ENCODE peak calls at places on chromosome 1, in five cellular contexts. One of them, this sample, is unnamed.

GRCh38 chr1:29279896-29280779 is 43.8 kb downstream of the PTPRU start:
- DNase-seq in stimulated activated naive B cell treated with anti-CD40 and anti-IgM and Interleukin-4, amounts not matched to agents 10 μg/mL and 1 μg/mL and 100 μg/mL, for 72 hours: no peak
- DNase-seq in RCC 7860: no peak
- DNase-seq in SK-MEL-5: no peak
- DNase-seq in activated naive CD4-positive, alpha-beta T cell treated with anti-CD3 and anti-CD28 coated beads, Interleukin-2, amount 50 U/mL, for 16 hours: no peak
- DNase-seq in this sample: no peak

GRCh38 chr1:115112496-115113375 is 23.4 kb upstream of the TSPAN2 start:
- DNase-seq in stimulated activated naive B cell treated with anti-CD40 and anti-IgM and Interleukin-4, amounts not matched to agents 10 μg/mL and 1 μg/mL and 100 μg/mL, for 72 hours: no peak
- DNase-seq in RCC 7860: peak; percentile 31
- DNase-seq in SK-MEL-5: peak; percentile 39
- DNase-seq in activated naive CD4-positive, alpha-beta T cell treated with anti-CD3 and anti-CD28 coated beads, Interleukin-2, amount 50 U/mL, for 16 hours: peak; percentile 36
- DNase-seq in this sample: peak; percentile 40

GRCh38 chr1:87045757-87046422 is 131.5 kb downstream of the HS2ST1 start:
- DNase-seq in RCC 7860: no peak
- DNase-seq in stimulated activated naive B cell treated with anti-CD40 and anti-IgM and Interleukin-4, amounts not matched to agents 10 μg/mL and 1 μg/mL and 100 μg/mL, for 72 hours: no peak
- DNase-seq in activated naive CD4-positive, alpha-beta T cell treated with anti-CD3 and anti-CD28 coated beads, Interleukin-2, amount 50 U/mL, for 16 hours: peak; percentile 51
- DNase-seq in SK-MEL-5: no peak
- DNase-seq in this sample: no peak

GRCh38 chr1:163661386-163661785 is 339.6 kb downstream of the NUF2 start:
- DNase-seq in activated naive CD4-positive, alpha-beta T cell treated with anti-CD3 and anti-CD28 coated beads, Interleukin-2, amount 50 U/mL, for 16 hours: no peak
- DNase-seq in SK-MEL-5: no peak
- DNase-seq in RCC 7860: no peak
- DNase-seq in stimulated activated naive B cell treated with anti-CD40 and anti-IgM and Interleukin-4, amounts not matched to agents 10 μg/mL and 1 μg/mL and 100 μg/mL, for 72 hours: no peak
- DNase-seq in this sample: no peak

GRCh38 chr1:172486805-172487454 is 43.1 kb upstream of the PIGC start:
- DNase-seq in stimulated activated naive B cell treated with anti-CD40 and anti-IgM and Interleukin-4, amounts not matched to agents 10 μg/mL and 1 μg/mL and 100 μg/mL, for 72 hours: no peak
- DNase-seq in activated naive CD4-positive, alpha-beta T cell treated with anti-CD3 and anti-CD28 coated beads, Interleukin-2, amount 50 U/mL, for 16 hours: no peak
- DNase-seq in RCC 7860: no peak
- DNase-seq in SK-MEL-5: no peak
- DNase-seq in this sample: no peak

GRCh38 chr1:23879809-23880208 is 11.7 kb upstream of the FUCA1 start:
- DNase-seq in activated naive CD4-positive, alpha-beta T cell treated with anti-CD3 and anti-CD28 coated beads, Interleukin-2, amount 50 U/mL, for 16 hours: no peak
- DNase-seq in stimulated activated naive B cell treated with anti-CD40 and anti-IgM and Interleukin-4, amounts not matched to agents 10 μg/mL and 1 μg/mL and 100 μg/mL, for 72 hours: no peak
- DNase-seq in RCC 7860: no peak
- DNase-seq in SK-MEL-5: no peak
- DNase-seq in this sample: no peak

GRCh38 chr1:152745289-152745704 is 12.5 kb upstream of the KPRP start:
- DNase-seq in RCC 7860: no peak
- DNase-seq in activated naive CD4-positive, alpha-beta T cell treated with anti-CD3 and anti-CD28 coated beads, Interleukin-2, amount 50 U/mL, for 16 hours: no peak
- DNase-seq in stimulated activated naive B cell treated with anti-CD40 and anti-IgM and Interleukin-4, amounts not matched to agents 10 μg/mL and 1 μg/mL and 100 μg/mL, for 72 hours: no peak
- DNase-seq in SK-MEL-5: peak; percentile 62
- DNase-seq in this sample: peak; percentile 14

GRCh38 chr1:109466440-109467300 is at the start of gene SYPL2:
- DNase-seq in activated naive CD4-positive, alpha-beta T cell treated with anti-CD3 and anti-CD28 coated beads, Interleukin-2, amount 50 U/mL, for 16 hours: peak; percentile 33
- DNase-seq in stimulated activated naive B cell treated with anti-CD40 and anti-IgM and Interleukin-4, amounts not matched to agents 10 μg/mL and 1 μg/mL and 100 μg/mL, for 72 hours: no peak
- DNase-seq in SK-MEL-5: peak; percentile 21
- DNase-seq in RCC 7860: no peak
- DNase-seq in this sample: peak; percentile 51

This sample was measured in A673.